ENCODE peak calls at places on chromosomes 16 and 17, in six cellular contexts. Z is GM19239; B is foreskin melanocyte; D is effector memory CD8-positive, alpha-beta T cell; W is memory B cell; I is lower leg skin. U is an unnamed sample.

GRCh38 chr16:81567987-81568748 is 123.6 kb downstream of the CMIP start:
- DNase-seq in Z (no peak), W (no peak), B (peak), I (no peak), D (no peak), U (no peak)

GRCh38 chr17:36534117-36534880 is at the start of gene MYO19:
- DNase-seq in B (peak), I (peak), Z (peak), W (peak), D (peak), U (no peak)

GRCh38 chr16:67537636-67538591 is 9.3 kb downstream of the RIPOR1 start:
- DNase-seq in B (no peak), I (no peak), Z (peak), W (peak), D (peak), U (no peak)

GRCh38 chr16:54503011-54503410 is 216.4 kb upstream of the IRX3 start:
- DNase-seq in B (no peak), W (no peak), Z (no peak), I (peak), D (no peak), U (no peak)

GRCh38 chr17:78725448-78726021 is 56.5 kb downstream of the CYTH1 start:
- DNase-seq in D (no peak), I (no peak), W (no peak), Z (no peak), B (no peak), U (peak)

GRCh38 chr17:40553694-40554534 is 11.4 kb downstream of the CCR7 start:
- DNase-seq in I (peak), B (peak), D (no peak), W (no peak), Z (no peak), U (no peak)

GRCh38 chr17:61122356-61122913 is 277.2 kb upstream of the TBX2 start:
- DNase-seq in W (no peak), Z (no peak), D (no peak), B (no peak), I (no peak), U (no peak)

GRCh38 chr16:56329887-56330286 is 95.5 kb downstream of the AMFR start:
- DNase-seq in B (no peak), I (no peak), W (no peak), Z (no peak), D (no peak), U (no peak)

GRCh38 chr17:53516643-53517042 is 306.1 kb upstream of the KIF2B start:
- DNase-seq in Z (no peak), D (no peak), I (no peak), W (no peak), B (peak), U (no peak)

GRCh38 chr16:28321700-28322411 is 29.5 kb downstream of the SBK1 start:
- DNase-seq in I (no peak), D (peak), B (no peak), W (peak), Z (peak), U (no peak)

GRCh38 chr16:11414815-11415775 is 69.8 kb downstream of the RMI2 start:
- DNase-seq in W (no peak), I (no peak), D (no peak), Z (no peak), B (no peak), U (no peak)

GRCh38 chr17:82330322-82331239 is 3.0 kb downstream of the SECTM1 start:
- DNase-seq in Z (no peak), D (no peak), B (no peak), W (no peak), I (no peak), U (no peak)

GRCh38 chr17:54102246-54102645 is 279.5 kb downstream of the KIF2B start:
- DNase-seq in B (no peak), Z (no peak), D (no peak), W (no peak), I (no peak), U (no peak)

GRCh38 chr17:48522031-48522593 is 8.7 kb downstream of the HOXB1 start:
- DNase-seq in B (no peak), Z (no peak), D (no peak), W (no peak), I (no peak), U (no peak)

GRCh38 chr16:83943516-83944050 is 9.5 kb upstream of the OSGIN1 start:
- DNase-seq in Z (no peak), D (no peak), I (no peak), W (no peak), B (no peak), U (no peak)

GRCh38 chr17:51044964-51045363 is 75.7 kb downstream of the SPAG9 start:
- DNase-seq in Z (no peak), B (no peak), W (no peak), I (no peak), D (no peak), U (no peak)

GRCh38 chr17:30812218-30813177 is 12.0 kb downstream of the CRLF3 start:
- DNase-seq in B (no peak), W (no peak), D (no peak), I (no peak), Z (no peak), U (no peak)

GRCh38 chr16:68951991-68952877 is 108.9 kb downstream of the TANGO6 start:
- DNase-seq in B (no peak), I (no peak), D (no peak), Z (no peak), W (no peak), U (no peak)

GRCh38 chr17:8072727-8073461 is 14.6 kb downstream of the ALOX12B start:
- DNase-seq in Z (no peak), B (no peak), W (no peak), I (no peak), D (no peak), U (no peak)

GRCh38 chr16:9417898-9418297 is 326.5 kb downstream of the HAPSTR1 start:
- DNase-seq in I (no peak), Z (no peak), B (no peak), W (no peak), D (no peak), U (no peak)

GRCh38 chr17:7220593-7221280 is 999 bp downstream of the ACADVL start:
- DNase-seq in W (peak), B (peak), Z (peak), D (peak), I (no peak), U (no peak)

GRCh38 chr16:31525113-31525512 is 2.6 kb upstream of the AHSP start:
- DNase-seq in I (no peak), W (no peak), B (no peak), Z (no peak), D (no peak), U (no peak)

GRCh38 chr16:2825049-2825742 is 4.9 kb upstream of the ZG16B start:
- DNase-seq in B (no peak), W (no peak), Z (no peak), I (no peak), D (no peak), U (no peak)

GRCh38 chr17:75380315-75380714 is 25.2 kb downstream of the GRB2 start:
- DNase-seq in D (no peak), I (no peak), B (peak), Z (no peak), W (no peak), U (no peak)

GRCh38 chr16:83581082-83581481 is 226.7 kb upstream of the HSBP1 start:
- DNase-seq in W (no peak), D (no peak), B (no peak), Z (peak), I (no peak), U (no peak)

GRCh38 chr16:79415983-79416641 is 184.4 kb downstream of the MAF start:
- DNase-seq in W (no peak), D (peak), I (no peak), B (no peak), Z (no peak), U (no peak)

GRCh38 chr17:52536466-52536865 is 378.0 kb upstream of the CA10 start:
- DNase-seq in D (no peak), I (no peak), W (no peak), B (no peak), Z (no peak), U (no peak)

U was measured in GM12864.